ENCODE peak calls at places on chromosome 4, in ten cellular contexts. One of them, this sample, is unnamed.

GRCh38 chr4:183747380-183747779 is 88.3 kb downstream of the TRAPPC11 start:
- DNase-seq in T-cell: no peak
- DNase-seq in SK-MEL-5: no peak
- DNase-seq in AG08396: no peak
- DNase-seq in HT1080: no peak
- DNase-seq in psoas muscle: no peak
- DNase-seq in activated CD4-positive, alpha-beta T cell treated with anti-CD3 and anti-CD28 coated beads, Interleukin-2, amount 50 U/mL, for 1 hour: no peak
- DNase-seq in left ventricle myocardium inferior: no peak
- DNase-seq in head of caudate nucleus: no peak
- DNase-seq in NCI-H2029: no peak
- DNase-seq in this sample: no peak

GRCh38 chr4:73727685-73728084 is 12.7 kb upstream of the CXCL8 start:
- DNase-seq in T-cell: no peak
- DNase-seq in SK-MEL-5: peak
- DNase-seq in AG08396: no peak
- DNase-seq in HT1080: no peak
- DNase-seq in psoas muscle: no peak
- DNase-seq in activated CD4-positive, alpha-beta T cell treated with anti-CD3 and anti-CD28 coated beads, Interleukin-2, amount 50 U/mL, for 1 hour: no peak
- DNase-seq in left ventricle myocardium inferior: no peak
- DNase-seq in head of caudate nucleus: no peak
- DNase-seq in NCI-H2029: no peak
- DNase-seq in this sample: no peak

GRCh38 chr4:12583286-12583685 is 900.9 kb downstream of the RAB28 start:
- DNase-seq in T-cell: no peak
- DNase-seq in SK-MEL-5: no peak
- DNase-seq in AG08396: no peak
- DNase-seq in HT1080: peak
- DNase-seq in psoas muscle: no peak
- DNase-seq in activated CD4-positive, alpha-beta T cell treated with anti-CD3 and anti-CD28 coated beads, Interleukin-2, amount 50 U/mL, for 1 hour: no peak
- DNase-seq in left ventricle myocardium inferior: no peak
- DNase-seq in head of caudate nucleus: no peak
- DNase-seq in NCI-H2029: no peak
- DNase-seq in this sample: no peak

GRCh38 chr4:76589872-76590846 is 155.1 kb downstream of the SHROOM3 start:
- DNase-seq in T-cell: no peak
- DNase-seq in SK-MEL-5: peak
- DNase-seq in AG08396: peak
- DNase-seq in HT1080: peak
- DNase-seq in psoas muscle: no peak
- DNase-seq in activated CD4-positive, alpha-beta T cell treated with anti-CD3 and anti-CD28 coated beads, Interleukin-2, amount 50 U/mL, for 1 hour: no peak
- DNase-seq in left ventricle myocardium inferior: peak
- DNase-seq in head of caudate nucleus: no peak
- DNase-seq in NCI-H2029: no peak
- DNase-seq in this sample: no peak

GRCh38 chr4:188008377-188008776 is 12.8 kb downstream of the ZFP42 start:
- DNase-seq in T-cell: no peak
- DNase-seq in SK-MEL-5: peak
- DNase-seq in AG08396: no peak
- DNase-seq in HT1080: peak
- DNase-seq in psoas muscle: no peak
- DNase-seq in activated CD4-positive, alpha-beta T cell treated with anti-CD3 and anti-CD28 coated beads, Interleukin-2, amount 50 U/mL, for 1 hour: no peak
- DNase-seq in left ventricle myocardium inferior: no peak
- DNase-seq in head of caudate nucleus: no peak
- DNase-seq in NCI-H2029: peak
- DNase-seq in this sample: no peak

GRCh38 chr4:98642991-98643426 is 15.4 kb downstream of the TSPAN5 start:
- DNase-seq in T-cell: no peak
- DNase-seq in SK-MEL-5: no peak
- DNase-seq in AG08396: no peak
- DNase-seq in HT1080: peak
- DNase-seq in psoas muscle: no peak
- DNase-seq in activated CD4-positive, alpha-beta T cell treated with anti-CD3 and anti-CD28 coated beads, Interleukin-2, amount 50 U/mL, for 1 hour: no peak
- DNase-seq in left ventricle myocardium inferior: no peak
- DNase-seq in head of caudate nucleus: no peak
- DNase-seq in NCI-H2029: no peak
- DNase-seq in this sample: no peak

GRCh38 chr4:97475621-97476020 is 667.7 kb downstream of the STPG2 start:
- DNase-seq in T-cell: no peak
- DNase-seq in SK-MEL-5: peak
- DNase-seq in AG08396: no peak
- DNase-seq in HT1080: no peak
- DNase-seq in psoas muscle: no peak
- DNase-seq in activated CD4-positive, alpha-beta T cell treated with anti-CD3 and anti-CD28 coated beads, Interleukin-2, amount 50 U/mL, for 1 hour: no peak
- DNase-seq in left ventricle myocardium inferior: no peak
- DNase-seq in head of caudate nucleus: no peak
- DNase-seq in NCI-H2029: no peak
- DNase-seq in this sample: no peak

GRCh38 chr4:73653695-73654106 is 33.5 kb upstream of the RASSF6 start:
- DNase-seq in T-cell: no peak
- DNase-seq in SK-MEL-5: peak
- DNase-seq in AG08396: peak
- DNase-seq in HT1080: peak
- DNase-seq in psoas muscle: no peak
- DNase-seq in activated CD4-positive, alpha-beta T cell treated with anti-CD3 and anti-CD28 coated beads, Interleukin-2, amount 50 U/mL, for 1 hour: no peak
- DNase-seq in left ventricle myocardium inferior: no peak
- DNase-seq in head of caudate nucleus: peak
- DNase-seq in NCI-H2029: peak
- DNase-seq in this sample: no peak

GRCh38 chr4:98448923-98449322 is 187.7 kb downstream of the RAP1GDS1 start:
- DNase-seq in T-cell: peak
- DNase-seq in SK-MEL-5: no peak
- DNase-seq in AG08396: no peak
- DNase-seq in HT1080: peak
- DNase-seq in psoas muscle: no peak
- DNase-seq in activated CD4-positive, alpha-beta T cell treated with anti-CD3 and anti-CD28 coated beads, Interleukin-2, amount 50 U/mL, for 1 hour: no peak
- DNase-seq in left ventricle myocardium inferior: no peak
- DNase-seq in head of caudate nucleus: no peak
- DNase-seq in NCI-H2029: no peak
- DNase-seq in this sample: no peak

GRCh38 chr4:40262079-40262528 is 65.3 kb downstream of the RHOH start:
- DNase-seq in T-cell: no peak
- DNase-seq in SK-MEL-5: no peak
- DNase-seq in AG08396: no peak
- DNase-seq in HT1080: no peak
- DNase-seq in psoas muscle: no peak
- DNase-seq in activated CD4-positive, alpha-beta T cell treated with anti-CD3 and anti-CD28 coated beads, Interleukin-2, amount 50 U/mL, for 1 hour: no peak
- DNase-seq in left ventricle myocardium inferior: no peak
- DNase-seq in head of caudate nucleus: no peak
- DNase-seq in NCI-H2029: no peak
- DNase-seq in this sample: no peak

GRCh38 chr4:20341121-20341758 is 89.5 kb downstream of the SLIT2 start:
- DNase-seq in T-cell: no peak
- DNase-seq in SK-MEL-5: no peak
- DNase-seq in AG08396: no peak
- DNase-seq in HT1080: no peak
- DNase-seq in psoas muscle: no peak
- DNase-seq in activated CD4-positive, alpha-beta T cell treated with anti-CD3 and anti-CD28 coated beads, Interleukin-2, amount 50 U/mL, for 1 hour: no peak
- DNase-seq in left ventricle myocardium inferior: no peak
- DNase-seq in head of caudate nucleus: no peak
- DNase-seq in NCI-H2029: no peak
- DNase-seq in this sample: no peak

GRCh38 chr4:43458293-43458692 is 565.8 kb downstream of the GRXCR1 start:
- DNase-seq in T-cell: no peak
- DNase-seq in SK-MEL-5: no peak
- DNase-seq in AG08396: no peak
- DNase-seq in HT1080: no peak
- DNase-seq in psoas muscle: no peak
- DNase-seq in activated CD4-positive, alpha-beta T cell treated with anti-CD3 and anti-CD28 coated beads, Interleukin-2, amount 50 U/mL, for 1 hour: no peak
- DNase-seq in left ventricle myocardium inferior: no peak
- DNase-seq in head of caudate nucleus: no peak
- DNase-seq in NCI-H2029: no peak
- DNase-seq in this sample: no peak

GRCh38 chr4:48958582-48958981 is 27.5 kb upstream of the CWH43 start:
- DNase-seq in T-cell: no peak
- DNase-seq in SK-MEL-5: no peak
- DNase-seq in AG08396: no peak
- DNase-seq in HT1080: no peak
- DNase-seq in psoas muscle: no peak
- DNase-seq in activated CD4-positive, alpha-beta T cell treated with anti-CD3 and anti-CD28 coated beads, Interleukin-2, amount 50 U/mL, for 1 hour: no peak
- DNase-seq in left ventricle myocardium inferior: no peak
- DNase-seq in head of caudate nucleus: no peak
- DNase-seq in NCI-H2029: no peak
- DNase-seq in this sample: no peak

GRCh38 chr4:151766691-151767090 is 5.9 kb upstream of the GATB start:
- DNase-seq in T-cell: no peak
- DNase-seq in SK-MEL-5: peak
- DNase-seq in AG08396: no peak
- DNase-seq in HT1080: no peak
- DNase-seq in psoas muscle: no peak
- DNase-seq in activated CD4-positive, alpha-beta T cell treated with anti-CD3 and anti-CD28 coated beads, Interleukin-2, amount 50 U/mL, for 1 hour: no peak
- DNase-seq in left ventricle myocardium inferior: no peak
- DNase-seq in head of caudate nucleus: no peak
- DNase-seq in NCI-H2029: no peak
- DNase-seq in this sample: no peak

GRCh38 chr4:5462896-5463295 is 245.5 kb downstream of the EVC2 start:
- DNase-seq in T-cell: no peak
- DNase-seq in SK-MEL-5: no peak
- DNase-seq in AG08396: no peak
- DNase-seq in HT1080: no peak
- DNase-seq in psoas muscle: no peak
- DNase-seq in activated CD4-positive, alpha-beta T cell treated with anti-CD3 and anti-CD28 coated beads, Interleukin-2, amount 50 U/mL, for 1 hour: no peak
- DNase-seq in left ventricle myocardium inferior: no peak
- DNase-seq in head of caudate nucleus: no peak
- DNase-seq in NCI-H2029: no peak
- DNase-seq in this sample: no peak

GRCh38 chr4:150436598-150437370 is 145.2 kb upstream of the MAB21L2 start:
- DNase-seq in T-cell: no peak
- DNase-seq in SK-MEL-5: no peak
- DNase-seq in AG08396: no peak
- DNase-seq in HT1080: no peak
- DNase-seq in psoas muscle: no peak
- DNase-seq in activated CD4-positive, alpha-beta T cell treated with anti-CD3 and anti-CD28 coated beads, Interleukin-2, amount 50 U/mL, for 1 hour: no peak
- DNase-seq in left ventricle myocardium inferior: no peak
- DNase-seq in head of caudate nucleus: no peak
- DNase-seq in NCI-H2029: no peak
- DNase-seq in this sample: no peak

GRCh38 chr4:98890698-98891097 is 38.2 kb downstream of the EIF4E start:
- DNase-seq in T-cell: no peak
- DNase-seq in SK-MEL-5: no peak
- DNase-seq in AG08396: no peak
- DNase-seq in HT1080: no peak
- DNase-seq in psoas muscle: no peak
- DNase-seq in activated CD4-positive, alpha-beta T cell treated with anti-CD3 and anti-CD28 coated beads, Interleukin-2, amount 50 U/mL, for 1 hour: no peak
- DNase-seq in left ventricle myocardium inferior: no peak
- DNase-seq in head of caudate nucleus: no peak
- DNase-seq in NCI-H2029: no peak
- DNase-seq in this sample: no peak

GRCh38 chr4:108018038-108018883 is 28.6 kb downstream of the HADH start:
- DNase-seq in T-cell: peak
- DNase-seq in SK-MEL-5: peak
- DNase-seq in AG08396: peak
- DNase-seq in HT1080: peak
- DNase-seq in psoas muscle: peak
- DNase-seq in activated CD4-positive, alpha-beta T cell treated with anti-CD3 and anti-CD28 coated beads, Interleukin-2, amount 50 U/mL, for 1 hour: peak
- DNase-seq in left ventricle myocardium inferior: peak
- DNase-seq in head of caudate nucleus: peak
- DNase-seq in NCI-H2029: peak
- DNase-seq in this sample: peak

GRCh38 chr4:186560647-186561046 is 5.3 kb upstream of the MTNR1A start:
- DNase-seq in T-cell: no peak
- DNase-seq in SK-MEL-5: no peak
- DNase-seq in AG08396: no peak
- DNase-seq in HT1080: no peak
- DNase-seq in psoas muscle: no peak
- DNase-seq in activated CD4-positive, alpha-beta T cell treated with anti-CD3 and anti-CD28 coated beads, Interleukin-2, amount 50 U/mL, for 1 hour: no peak
- DNase-seq in left ventricle myocardium inferior: no peak
- DNase-seq in head of caudate nucleus: no peak
- DNase-seq in NCI-H2029: no peak
- DNase-seq in this sample: no peak

GRCh38 chr4:1164444-1164843 is 7.9 kb downstream of the SPON2 start:
- DNase-seq in T-cell: no peak
- DNase-seq in SK-MEL-5: no peak
- DNase-seq in AG08396: no peak
- DNase-seq in HT1080: no peak
- DNase-seq in psoas muscle: no peak
- DNase-seq in activated CD4-positive, alpha-beta T cell treated with anti-CD3 and anti-CD28 coated beads, Interleukin-2, amount 50 U/mL, for 1 hour: no peak
- DNase-seq in left ventricle myocardium inferior: no peak
- DNase-seq in head of caudate nucleus: no peak
- DNase-seq in NCI-H2029: no peak
- DNase-seq in this sample: no peak

GRCh38 chr4:147299205-147299604 is 181.7 kb upstream of the EDNRA start:
- DNase-seq in T-cell: no peak
- DNase-seq in SK-MEL-5: no peak
- DNase-seq in AG08396: no peak
- DNase-seq in HT1080: peak
- DNase-seq in psoas muscle: no peak
- DNase-seq in activated CD4-positive, alpha-beta T cell treated with anti-CD3 and anti-CD28 coated beads, Interleukin-2, amount 50 U/mL, for 1 hour: no peak
- DNase-seq in left ventricle myocardium inferior: no peak
- DNase-seq in head of caudate nucleus: no peak
- DNase-seq in NCI-H2029: no peak
- DNase-seq in this sample: no peak

GRCh38 chr4:17204908-17205307 is 306.5 kb upstream of the LDB2 start:
- DNase-seq in T-cell: no peak
- DNase-seq in SK-MEL-5: no peak
- DNase-seq in AG08396: no peak
- DNase-seq in HT1080: no peak
- DNase-seq in psoas muscle: no peak
- DNase-seq in activated CD4-positive, alpha-beta T cell treated with anti-CD3 and anti-CD28 coated beads, Interleukin-2, amount 50 U/mL, for 1 hour: no peak
- DNase-seq in left ventricle myocardium inferior: no peak
- DNase-seq in head of caudate nucleus: no peak
- DNase-seq in NCI-H2029: no peak
- DNase-seq in this sample: no peak

GRCh38 chr4:158871050-158871724 is 102.4 kb downstream of the FNIP2 start:
- DNase-seq in T-cell: no peak
- DNase-seq in SK-MEL-5: no peak
- DNase-seq in AG08396: no peak
- DNase-seq in HT1080: no peak
- DNase-seq in psoas muscle: no peak
- DNase-seq in activated CD4-positive, alpha-beta T cell treated with anti-CD3 and anti-CD28 coated beads, Interleukin-2, amount 50 U/mL, for 1 hour: no peak
- DNase-seq in left ventricle myocardium inferior: no peak
- DNase-seq in head of caudate nucleus: no peak
- DNase-seq in NCI-H2029: no peak
- DNase-seq in this sample: no peak

GRCh38 chr4:108881190-108881589 is 118.3 kb upstream of the ETNPPL start:
- DNase-seq in T-cell: no peak
- DNase-seq in SK-MEL-5: peak
- DNase-seq in AG08396: no peak
- DNase-seq in HT1080: peak
- DNase-seq in psoas muscle: no peak
- DNase-seq in activated CD4-positive, alpha-beta T cell treated with anti-CD3 and anti-CD28 coated beads, Interleukin-2, amount 50 U/mL, for 1 hour: no peak
- DNase-seq in left ventricle myocardium inferior: no peak
- DNase-seq in head of caudate nucleus: no peak
- DNase-seq in NCI-H2029: no peak
- DNase-seq in this sample: no peak

GRCh38 chr4:1036095-1036494 is 24.7 kb downstream of the FGFRL1 start:
- DNase-seq in T-cell: no peak
- DNase-seq in SK-MEL-5: no peak
- DNase-seq in AG08396: no peak
- DNase-seq in HT1080: no peak
- DNase-seq in psoas muscle: no peak
- DNase-seq in activated CD4-positive, alpha-beta T cell treated with anti-CD3 and anti-CD28 coated beads, Interleukin-2, amount 50 U/mL, for 1 hour: no peak
- DNase-seq in left ventricle myocardium inferior: no peak
- DNase-seq in head of caudate nucleus: no peak
- DNase-seq in NCI-H2029: no peak
- DNase-seq in this sample: no peak

GRCh38 chr4:25670991-25671390 is 15.3 kb downstream of the SLC34A2 start:
- DNase-seq in T-cell: no peak
- DNase-seq in SK-MEL-5: no peak
- DNase-seq in AG08396: no peak
- DNase-seq in HT1080: no peak
- DNase-seq in psoas muscle: no peak
- DNase-seq in activated CD4-positive, alpha-beta T cell treated with anti-CD3 and anti-CD28 coated beads, Interleukin-2, amount 50 U/mL, for 1 hour: no peak
- DNase-seq in left ventricle myocardium inferior: no peak
- DNase-seq in head of caudate nucleus: no peak
- DNase-seq in NCI-H2029: no peak
- DNase-seq in this sample: no peak

GRCh38 chr4:40622913-40623312 is 6.8 kb downstream of the RBM47 start:
- DNase-seq in T-cell: no peak
- DNase-seq in SK-MEL-5: no peak
- DNase-seq in AG08396: no peak
- DNase-seq in HT1080: no peak
- DNase-seq in psoas muscle: no peak
- DNase-seq in activated CD4-positive, alpha-beta T cell treated with anti-CD3 and anti-CD28 coated beads, Interleukin-2, amount 50 U/mL, for 1 hour: no peak
- DNase-seq in left ventricle myocardium inferior: no peak
- DNase-seq in head of caudate nucleus: no peak
- DNase-seq in NCI-H2029: peak
- DNase-seq in this sample: no peak

This sample was measured in right atrium auricular region.